ENCODE peak calls at places on chromosomes 6 and 20, in eight cellular contexts. One of them, this sample, is unnamed.

GRCh38 chr6:403659-404655 is 12.4 kb downstream of the IRF4 start:
- DNase-seq in HTR-8/SVneo: no peak
- DNase-seq in NCI-H2081: no peak
- DNase-seq in cardiac muscle cell: no peak
- DNase-seq in GM10248: peak
- DNase-seq in OCI-M1: peak
- DNase-seq in GM19239: no peak
- DNase-seq in SHP77: no peak
- DNase-seq in this sample: no peak

GRCh38 chr6:27651371-27651732 is 178.4 kb upstream of the ZNF184 start:
- DNase-seq in GM19239: no peak
- DNase-seq in HTR-8/SVneo: no peak
- DNase-seq in GM10248: no peak
- DNase-seq in SHP77: peak
- DNase-seq in cardiac muscle cell: no peak
- DNase-seq in OCI-M1: peak
- DNase-seq in NCI-H2081: peak
- DNase-seq in this sample: peak

GRCh38 chr6:53532061-53532797 is 12.7 kb downstream of the GCLC start:
- DNase-seq in OCI-M1: peak
- DNase-seq in GM19239: no peak
- DNase-seq in SHP77: no peak
- DNase-seq in cardiac muscle cell: no peak
- DNase-seq in NCI-H2081: no peak
- DNase-seq in HTR-8/SVneo: no peak
- DNase-seq in GM10248: no peak
- DNase-seq in this sample: no peak

GRCh38 chr6:37784585-37784967 is 35.0 kb upstream of the ZFAND3 start:
- DNase-seq in SHP77: peak
- DNase-seq in GM19239: no peak
- DNase-seq in HTR-8/SVneo: no peak
- DNase-seq in GM10248: no peak
- DNase-seq in cardiac muscle cell: no peak
- DNase-seq in NCI-H2081: no peak
- DNase-seq in OCI-M1: no peak
- DNase-seq in this sample: peak

GRCh38 chr20:47067776-47068175 is 173.1 kb downstream of the EYA2 start:
- DNase-seq in cardiac muscle cell: peak
- DNase-seq in GM19239: no peak
- DNase-seq in HTR-8/SVneo: no peak
- DNase-seq in GM10248: no peak
- DNase-seq in OCI-M1: peak
- DNase-seq in NCI-H2081: no peak
- DNase-seq in SHP77: no peak
- DNase-seq in this sample: no peak

GRCh38 chr20:44324343-44324742 is 12.5 kb upstream of the R3HDML start:
- DNase-seq in SHP77: no peak
- DNase-seq in GM19239: no peak
- DNase-seq in GM10248: no peak
- DNase-seq in OCI-M1: no peak
- DNase-seq in cardiac muscle cell: no peak
- DNase-seq in NCI-H2081: no peak
- DNase-seq in HTR-8/SVneo: no peak
- DNase-seq in this sample: no peak

GRCh38 chr6:81977488-81977887 is 225.0 kb upstream of the TENT5A start:
- DNase-seq in GM10248: no peak
- DNase-seq in NCI-H2081: no peak
- DNase-seq in OCI-M1: no peak
- DNase-seq in cardiac muscle cell: no peak
- DNase-seq in GM19239: no peak
- DNase-seq in SHP77: no peak
- DNase-seq in HTR-8/SVneo: no peak
- DNase-seq in this sample: no peak

GRCh38 chr20:53623454-53624206 is 30.0 kb upstream of the ZNF217 start:
- DNase-seq in GM10248: no peak
- DNase-seq in HTR-8/SVneo: peak
- DNase-seq in cardiac muscle cell: peak
- DNase-seq in GM19239: no peak
- DNase-seq in OCI-M1: peak
- DNase-seq in NCI-H2081: no peak
- DNase-seq in SHP77: peak
- DNase-seq in this sample: no peak

GRCh38 chr6:4550227-4550597 is 226.0 kb upstream of the CDYL start:
- DNase-seq in SHP77: no peak
- DNase-seq in GM10248: no peak
- DNase-seq in OCI-M1: no peak
- DNase-seq in NCI-H2081: no peak
- DNase-seq in GM19239: no peak
- DNase-seq in cardiac muscle cell: no peak
- DNase-seq in HTR-8/SVneo: no peak
- DNase-seq in this sample: no peak

GRCh38 chr6:167898673-167899311 is 72.1 kb downstream of the AFDN start:
- DNase-seq in HTR-8/SVneo: peak
- DNase-seq in NCI-H2081: peak
- DNase-seq in OCI-M1: peak
- DNase-seq in SHP77: peak
- DNase-seq in cardiac muscle cell: peak
- DNase-seq in GM19239: no peak
- DNase-seq in GM10248: peak
- DNase-seq in this sample: peak

GRCh38 chr20:6178537-6178936 is 55.7 kb upstream of the FERMT1 start:
- DNase-seq in GM10248: no peak
- DNase-seq in cardiac muscle cell: peak
- DNase-seq in GM19239: no peak
- DNase-seq in SHP77: peak
- DNase-seq in HTR-8/SVneo: no peak
- DNase-seq in OCI-M1: peak
- DNase-seq in NCI-H2081: peak
- DNase-seq in this sample: no peak

GRCh38 chr20:22679197-22679596 is 94.8 kb upstream of the FOXA2 start:
- DNase-seq in OCI-M1: no peak
- DNase-seq in GM10248: no peak
- DNase-seq in SHP77: no peak
- DNase-seq in GM19239: no peak
- DNase-seq in cardiac muscle cell: no peak
- DNase-seq in NCI-H2081: no peak
- DNase-seq in HTR-8/SVneo: no peak
- DNase-seq in this sample: no peak

GRCh38 chr6:164749126-164749758 is 560.2 kb downstream of the C6orf118 start:
- DNase-seq in cardiac muscle cell: peak
- DNase-seq in SHP77: peak
- DNase-seq in NCI-H2081: peak
- DNase-seq in OCI-M1: no peak
- DNase-seq in GM10248: no peak
- DNase-seq in GM19239: no peak
- DNase-seq in HTR-8/SVneo: no peak
- DNase-seq in this sample: peak

GRCh38 chr6:18047406-18047805 is 60.0 kb upstream of the KIF13A start:
- DNase-seq in GM10248: no peak
- DNase-seq in OCI-M1: no peak
- DNase-seq in NCI-H2081: no peak
- DNase-seq in HTR-8/SVneo: no peak
- DNase-seq in GM19239: no peak
- DNase-seq in SHP77: no peak
- DNase-seq in cardiac muscle cell: peak
- DNase-seq in this sample: no peak

GRCh38 chr6:167748458-167749379 is 78.0 kb upstream of the AFDN start:
- DNase-seq in NCI-H2081: no peak
- DNase-seq in SHP77: no peak
- DNase-seq in OCI-M1: no peak
- DNase-seq in GM10248: no peak
- DNase-seq in cardiac muscle cell: no peak
- DNase-seq in HTR-8/SVneo: no peak
- DNase-seq in GM19239: no peak
- DNase-seq in this sample: no peak

GRCh38 chr6:95365454-95365853 is 211.9 kb upstream of the MANEA start:
- DNase-seq in cardiac muscle cell: no peak
- DNase-seq in GM10248: no peak
- DNase-seq in NCI-H2081: no peak
- DNase-seq in OCI-M1: no peak
- DNase-seq in HTR-8/SVneo: no peak
- DNase-seq in SHP77: no peak
- DNase-seq in GM19239: no peak
- DNase-seq in this sample: no peak

GRCh38 chr6:3912366-3913076 is 63.3 kb downstream of the FAM50B start:
- DNase-seq in OCI-M1: no peak
- DNase-seq in HTR-8/SVneo: no peak
- DNase-seq in cardiac muscle cell: no peak
- DNase-seq in SHP77: no peak
- DNase-seq in GM19239: no peak
- DNase-seq in GM10248: no peak
- DNase-seq in NCI-H2081: no peak
- DNase-seq in this sample: no peak

GRCh38 chr20:33493076-33493766 is 3.3 kb downstream of the CBFA2T2 start:
- DNase-seq in cardiac muscle cell: no peak
- DNase-seq in GM10248: no peak
- DNase-seq in HTR-8/SVneo: no peak
- DNase-seq in GM19239: no peak
- DNase-seq in SHP77: no peak
- DNase-seq in NCI-H2081: no peak
- DNase-seq in OCI-M1: no peak
- DNase-seq in this sample: no peak

GRCh38 chr6:105453968-105454367 is 51.1 kb upstream of the PREP start:
- DNase-seq in GM19239: no peak
- DNase-seq in GM10248: no peak
- DNase-seq in NCI-H2081: no peak
- DNase-seq in HTR-8/SVneo: no peak
- DNase-seq in OCI-M1: no peak
- DNase-seq in cardiac muscle cell: no peak
- DNase-seq in SHP77: no peak
- DNase-seq in this sample: no peak

GRCh38 chr20:10239954-10240353 is 21.3 kb downstream of the SNAP25 start:
- DNase-seq in GM10248: no peak
- DNase-seq in GM19239: no peak
- DNase-seq in NCI-H2081: no peak
- DNase-seq in SHP77: peak
- DNase-seq in OCI-M1: peak
- DNase-seq in cardiac muscle cell: peak
- DNase-seq in HTR-8/SVneo: no peak
- DNase-seq in this sample: peak

GRCh38 chr6:108592371-108593337 is 31.9 kb downstream of the FOXO3 start:
- DNase-seq in GM19239: peak
- DNase-seq in GM10248: no peak
- DNase-seq in HTR-8/SVneo: peak
- DNase-seq in OCI-M1: peak
- DNase-seq in NCI-H2081: no peak
- DNase-seq in SHP77: no peak
- DNase-seq in cardiac muscle cell: peak
- DNase-seq in this sample: no peak

GRCh38 chr20:31537859-31538245 is 23.6 kb downstream of the HM13 start:
- DNase-seq in GM19239: no peak
- DNase-seq in NCI-H2081: no peak
- DNase-seq in HTR-8/SVneo: no peak
- DNase-seq in SHP77: no peak
- DNase-seq in OCI-M1: no peak
- DNase-seq in GM10248: no peak
- DNase-seq in cardiac muscle cell: no peak
- DNase-seq in this sample: no peak

GRCh38 chr6:108904731-108905130 is 56.5 kb downstream of the ARMC2 start:
- DNase-seq in OCI-M1: peak
- DNase-seq in SHP77: no peak
- DNase-seq in cardiac muscle cell: no peak
- DNase-seq in HTR-8/SVneo: no peak
- DNase-seq in GM19239: peak
- DNase-seq in NCI-H2081: no peak
- DNase-seq in GM10248: peak
- DNase-seq in this sample: no peak

GRCh38 chr20:46312075-46312944 is 4.0 kb upstream of the CDH22 start:
- DNase-seq in cardiac muscle cell: peak
- DNase-seq in SHP77: no peak
- DNase-seq in HTR-8/SVneo: no peak
- DNase-seq in GM19239: no peak
- DNase-seq in OCI-M1: no peak
- DNase-seq in GM10248: no peak
- DNase-seq in NCI-H2081: no peak
- DNase-seq in this sample: no peak

GRCh38 chr6:88165877-88166492 is at the start of gene CNR1:
- DNase-seq in GM10248: no peak
- DNase-seq in NCI-H2081: peak
- DNase-seq in SHP77: peak
- DNase-seq in OCI-M1: no peak
- DNase-seq in cardiac muscle cell: peak
- DNase-seq in GM19239: no peak
- DNase-seq in HTR-8/SVneo: no peak
- DNase-seq in this sample: peak

GRCh38 chr6:70563540-70563939 is 3.2 kb upstream of the SDHAF4 start:
- DNase-seq in GM19239: no peak
- DNase-seq in GM10248: no peak
- DNase-seq in OCI-M1: no peak
- DNase-seq in NCI-H2081: no peak
- DNase-seq in SHP77: no peak
- DNase-seq in HTR-8/SVneo: no peak
- DNase-seq in cardiac muscle cell: peak
- DNase-seq in this sample: no peak

GRCh38 chr6:11297376-11297729 is 64.9 kb upstream of the NEDD9 start:
- DNase-seq in NCI-H2081: no peak
- DNase-seq in SHP77: no peak
- DNase-seq in cardiac muscle cell: no peak
- DNase-seq in OCI-M1: no peak
- DNase-seq in HTR-8/SVneo: no peak
- DNase-seq in GM10248: no peak
- DNase-seq in GM19239: no peak
- DNase-seq in this sample: no peak

GRCh38 chr20:34213213-34213612 is 28.0 kb upstream of the ASIP start:
- DNase-seq in NCI-H2081: no peak
- DNase-seq in cardiac muscle cell: no peak
- DNase-seq in GM19239: no peak
- DNase-seq in SHP77: no peak
- DNase-seq in HTR-8/SVneo: no peak
- DNase-seq in OCI-M1: no peak
- DNase-seq in GM10248: no peak
- DNase-seq in this sample: no peak

GRCh38 chr6:11575408-11576033 is 38.0 kb downstream of the TMEM170B start:
- DNase-seq in HTR-8/SVneo: peak
- DNase-seq in OCI-M1: peak
- DNase-seq in SHP77: peak
- DNase-seq in cardiac muscle cell: peak
- DNase-seq in NCI-H2081: peak
- DNase-seq in GM19239: peak
- DNase-seq in GM10248: peak
- DNase-seq in this sample: peak

GRCh38 chr6:41653642-41654432 is 15.6 kb downstream of the MDFI start:
- DNase-seq in GM19239: no peak
- DNase-seq in OCI-M1: no peak
- DNase-seq in cardiac muscle cell: no peak
- DNase-seq in GM10248: no peak
- DNase-seq in SHP77: no peak
- DNase-seq in HTR-8/SVneo: no peak
- DNase-seq in NCI-H2081: no peak
- DNase-seq in this sample: no peak

GRCh38 chr6:136992113-136992512 is 52.7 kb downstream of the IL20RA start:
- DNase-seq in HTR-8/SVneo: no peak
- DNase-seq in OCI-M1: no peak
- DNase-seq in SHP77: no peak
- DNase-seq in NCI-H2081: no peak
- DNase-seq in GM10248: no peak
- DNase-seq in GM19239: no peak
- DNase-seq in cardiac muscle cell: no peak
- DNase-seq in this sample: no peak

GRCh38 chr6:17035257-17035757 is 66.5 kb upstream of the STMND1 start:
- DNase-seq in cardiac muscle cell: no peak
- DNase-seq in SHP77: no peak
- DNase-seq in NCI-H2081: no peak
- DNase-seq in GM10248: no peak
- DNase-seq in HTR-8/SVneo: no peak
- DNase-seq in GM19239: no peak
- DNase-seq in OCI-M1: no peak
- DNase-seq in this sample: peak